ENCODE peak calls at places on chromosomes 2 and 18, in five cellular contexts. One of them, this sample, is unnamed.

GRCh38 chr2:54767921-54768320 is 44.5 kb downstream of the EML6 start:
- DNase-seq in stimulated activated CD4-positive, alpha-beta T cell treated with anti-CD3 and anti-CD28 coated beads, TNF-alpha, amount 100 ng/mL, for 24 hours: no peak
- DNase-seq in GM10248: peak
- DNase-seq in mucosa of descending colon: no peak
- DNase-seq in activated T-cell treated with anti-CD3 and anti-CD28 coated beads, Interleukin-2, amount 50 U/mL, for 1 hour: no peak
- DNase-seq in this sample: no peak

GRCh38 chr2:202376460-202377307 is 557 bp downstream of the BMPR2 start:
- DNase-seq in stimulated activated CD4-positive, alpha-beta T cell treated with anti-CD3 and anti-CD28 coated beads, TNF-alpha, amount 100 ng/mL, for 24 hours: peak
- DNase-seq in GM10248: peak
- DNase-seq in mucosa of descending colon: peak
- DNase-seq in activated T-cell treated with anti-CD3 and anti-CD28 coated beads, Interleukin-2, amount 50 U/mL, for 1 hour: peak
- DNase-seq in this sample: peak

GRCh38 chr2:28765316-28765715 is 13.7 kb downstream of the PPP1CB start:
- DNase-seq in stimulated activated CD4-positive, alpha-beta T cell treated with anti-CD3 and anti-CD28 coated beads, TNF-alpha, amount 100 ng/mL, for 24 hours: no peak
- DNase-seq in GM10248: no peak
- DNase-seq in mucosa of descending colon: no peak
- DNase-seq in activated T-cell treated with anti-CD3 and anti-CD28 coated beads, Interleukin-2, amount 50 U/mL, for 1 hour: no peak
- DNase-seq in this sample: no peak

GRCh38 chr2:8539743-8540551 is 141.9 kb upstream of the ID2 start:
- DNase-seq in stimulated activated CD4-positive, alpha-beta T cell treated with anti-CD3 and anti-CD28 coated beads, TNF-alpha, amount 100 ng/mL, for 24 hours: no peak
- DNase-seq in GM10248: no peak
- DNase-seq in mucosa of descending colon: peak
- DNase-seq in activated T-cell treated with anti-CD3 and anti-CD28 coated beads, Interleukin-2, amount 50 U/mL, for 1 hour: no peak
- DNase-seq in this sample: peak

GRCh38 chr2:28231110-28231621 is 161.5 kb upstream of the FOSL2 start:
- DNase-seq in stimulated activated CD4-positive, alpha-beta T cell treated with anti-CD3 and anti-CD28 coated beads, TNF-alpha, amount 100 ng/mL, for 24 hours: no peak
- DNase-seq in GM10248: no peak
- DNase-seq in mucosa of descending colon: no peak
- DNase-seq in activated T-cell treated with anti-CD3 and anti-CD28 coated beads, Interleukin-2, amount 50 U/mL, for 1 hour: no peak
- DNase-seq in this sample: no peak

GRCh38 chr18:45837283-45838070 is 12.0 kb downstream of the SIGLEC15 start:
- DNase-seq in stimulated activated CD4-positive, alpha-beta T cell treated with anti-CD3 and anti-CD28 coated beads, TNF-alpha, amount 100 ng/mL, for 24 hours: no peak
- DNase-seq in GM10248: no peak
- DNase-seq in mucosa of descending colon: peak
- DNase-seq in activated T-cell treated with anti-CD3 and anti-CD28 coated beads, Interleukin-2, amount 50 U/mL, for 1 hour: peak
- DNase-seq in this sample: no peak

GRCh38 chr2:25159947-25160346 is 8.4 kb downstream of the POMC start:
- DNase-seq in stimulated activated CD4-positive, alpha-beta T cell treated with anti-CD3 and anti-CD28 coated beads, TNF-alpha, amount 100 ng/mL, for 24 hours: no peak
- DNase-seq in GM10248: no peak
- DNase-seq in mucosa of descending colon: no peak
- DNase-seq in activated T-cell treated with anti-CD3 and anti-CD28 coated beads, Interleukin-2, amount 50 U/mL, for 1 hour: no peak
- DNase-seq in this sample: no peak

GRCh38 chr18:49371786-49372185 is 88.7 kb downstream of the DYM start:
- DNase-seq in stimulated activated CD4-positive, alpha-beta T cell treated with anti-CD3 and anti-CD28 coated beads, TNF-alpha, amount 100 ng/mL, for 24 hours: no peak
- DNase-seq in GM10248: no peak
- DNase-seq in mucosa of descending colon: no peak
- DNase-seq in activated T-cell treated with anti-CD3 and anti-CD28 coated beads, Interleukin-2, amount 50 U/mL, for 1 hour: no peak
- DNase-seq in this sample: no peak

GRCh38 chr2:238425979-238426567 is 654 bp upstream of the ASB1 start:
- DNase-seq in stimulated activated CD4-positive, alpha-beta T cell treated with anti-CD3 and anti-CD28 coated beads, TNF-alpha, amount 100 ng/mL, for 24 hours: no peak
- DNase-seq in GM10248: no peak
- DNase-seq in mucosa of descending colon: peak
- DNase-seq in activated T-cell treated with anti-CD3 and anti-CD28 coated beads, Interleukin-2, amount 50 U/mL, for 1 hour: no peak
- DNase-seq in this sample: no peak

GRCh38 chr2:177296047-177296446 is 31.5 kb upstream of the NFE2L2 start:
- DNase-seq in stimulated activated CD4-positive, alpha-beta T cell treated with anti-CD3 and anti-CD28 coated beads, TNF-alpha, amount 100 ng/mL, for 24 hours: no peak
- DNase-seq in GM10248: peak
- DNase-seq in mucosa of descending colon: no peak
- DNase-seq in activated T-cell treated with anti-CD3 and anti-CD28 coated beads, Interleukin-2, amount 50 U/mL, for 1 hour: no peak
- DNase-seq in this sample: no peak

This sample was measured in activated CD8-positive, alpha-beta memory T cell treated with anti-CD3 and anti-CD28 coated beads for 24 hours.